ENCODE peak calls at places on chromosomes 3 and 15, in nine cellular contexts. One of them, this sample, is unnamed.

GRCh38 chr15:76904461-76905012 is 603 bp downstream of the SCAPER start:
- DNase-seq in ovary: no peak
- DNase-seq in activated T-helper 9 cell treated with anti-CD3 and anti-CD28 coated beads, Interleukin-2, amount 50 U/mL, for 16 hours: no peak
- DNase-seq in AG04450: no peak
- DNase-seq in heart left ventricle: peak
- DNase-seq in A549: peak
- DNase-seq in iPS-NIHi11: peak
- DNase-seq in GM04503: no peak
- DNase-seq in brain microvascular endothelial cell: no peak
- DNase-seq in this sample: peak

GRCh38 chr3:16697437-16698258 is 92.4 kb upstream of the DAZL start:
- DNase-seq in ovary: no peak
- DNase-seq in activated T-helper 9 cell treated with anti-CD3 and anti-CD28 coated beads, Interleukin-2, amount 50 U/mL, for 16 hours: no peak
- DNase-seq in AG04450: no peak
- DNase-seq in heart left ventricle: no peak
- DNase-seq in A549: no peak
- DNase-seq in iPS-NIHi11: no peak
- DNase-seq in GM04503: peak
- DNase-seq in brain microvascular endothelial cell: no peak
- DNase-seq in this sample: no peak

GRCh38 chr3:115292131-115292530 is 145.0 kb upstream of the ZBTB20 start:
- DNase-seq in ovary: no peak
- DNase-seq in activated T-helper 9 cell treated with anti-CD3 and anti-CD28 coated beads, Interleukin-2, amount 50 U/mL, for 16 hours: no peak
- DNase-seq in AG04450: no peak
- DNase-seq in heart left ventricle: no peak
- DNase-seq in A549: no peak
- DNase-seq in iPS-NIHi11: no peak
- DNase-seq in GM04503: no peak
- DNase-seq in brain microvascular endothelial cell: no peak
- DNase-seq in this sample: no peak

GRCh38 chr3:8538223-8538622 is 36.6 kb downstream of the LMCD1 start:
- DNase-seq in ovary: no peak
- DNase-seq in activated T-helper 9 cell treated with anti-CD3 and anti-CD28 coated beads, Interleukin-2, amount 50 U/mL, for 16 hours: no peak
- DNase-seq in AG04450: no peak
- DNase-seq in heart left ventricle: no peak
- DNase-seq in A549: no peak
- DNase-seq in iPS-NIHi11: no peak
- DNase-seq in GM04503: no peak
- DNase-seq in brain microvascular endothelial cell: no peak
- DNase-seq in this sample: no peak

GRCh38 chr3:153070153-153070868 is 91.7 kb upstream of the RAP2B start:
- DNase-seq in ovary: no peak
- DNase-seq in activated T-helper 9 cell treated with anti-CD3 and anti-CD28 coated beads, Interleukin-2, amount 50 U/mL, for 16 hours: no peak
- DNase-seq in AG04450: no peak
- DNase-seq in heart left ventricle: no peak
- DNase-seq in A549: peak
- DNase-seq in iPS-NIHi11: no peak
- DNase-seq in GM04503: no peak
- DNase-seq in brain microvascular endothelial cell: peak
- DNase-seq in this sample: no peak

GRCh38 chr3:23748398-23749110 is 57.2 kb upstream of the UBE2E1 start:
- DNase-seq in ovary: no peak
- DNase-seq in activated T-helper 9 cell treated with anti-CD3 and anti-CD28 coated beads, Interleukin-2, amount 50 U/mL, for 16 hours: no peak
- DNase-seq in AG04450: no peak
- DNase-seq in heart left ventricle: no peak
- DNase-seq in A549: no peak
- DNase-seq in iPS-NIHi11: no peak
- DNase-seq in GM04503: peak
- DNase-seq in brain microvascular endothelial cell: peak
- DNase-seq in this sample: no peak

GRCh38 chr3:70989174-70989573 is 594.4 kb downstream of the FOXP1 start:
- DNase-seq in ovary: no peak
- DNase-seq in activated T-helper 9 cell treated with anti-CD3 and anti-CD28 coated beads, Interleukin-2, amount 50 U/mL, for 16 hours: no peak
- DNase-seq in AG04450: no peak
- DNase-seq in heart left ventricle: no peak
- DNase-seq in A549: no peak
- DNase-seq in iPS-NIHi11: no peak
- DNase-seq in GM04503: peak
- DNase-seq in brain microvascular endothelial cell: no peak
- DNase-seq in this sample: no peak

GRCh38 chr15:91077029-91077428 is 23.0 kb upstream of the SV2B start:
- DNase-seq in ovary: no peak
- DNase-seq in activated T-helper 9 cell treated with anti-CD3 and anti-CD28 coated beads, Interleukin-2, amount 50 U/mL, for 16 hours: no peak
- DNase-seq in AG04450: no peak
- DNase-seq in heart left ventricle: no peak
- DNase-seq in A549: no peak
- DNase-seq in iPS-NIHi11: no peak
- DNase-seq in GM04503: no peak
- DNase-seq in brain microvascular endothelial cell: no peak
- DNase-seq in this sample: no peak

GRCh38 chr3:186092360-186093070 is 16.4 kb downstream of the ETV5 start:
- DNase-seq in ovary: no peak
- DNase-seq in activated T-helper 9 cell treated with anti-CD3 and anti-CD28 coated beads, Interleukin-2, amount 50 U/mL, for 16 hours: no peak
- DNase-seq in AG04450: no peak
- DNase-seq in heart left ventricle: no peak
- DNase-seq in A549: no peak
- DNase-seq in iPS-NIHi11: no peak
- DNase-seq in GM04503: no peak
- DNase-seq in brain microvascular endothelial cell: no peak
- DNase-seq in this sample: no peak

GRCh38 chr3:149371001-149371722 is 6.3 kb downstream of the TM4SF1 start:
- DNase-seq in ovary: no peak
- DNase-seq in activated T-helper 9 cell treated with anti-CD3 and anti-CD28 coated beads, Interleukin-2, amount 50 U/mL, for 16 hours: no peak
- DNase-seq in AG04450: no peak
- DNase-seq in heart left ventricle: no peak
- DNase-seq in A549: no peak
- DNase-seq in iPS-NIHi11: no peak
- DNase-seq in GM04503: no peak
- DNase-seq in brain microvascular endothelial cell: no peak
- DNase-seq in this sample: no peak

GRCh38 chr15:56973463-56973862 is 55.0 kb downstream of the TCF12 start:
- DNase-seq in ovary: no peak
- DNase-seq in activated T-helper 9 cell treated with anti-CD3 and anti-CD28 coated beads, Interleukin-2, amount 50 U/mL, for 16 hours: no peak
- DNase-seq in AG04450: no peak
- DNase-seq in heart left ventricle: no peak
- DNase-seq in A549: no peak
- DNase-seq in iPS-NIHi11: no peak
- DNase-seq in GM04503: no peak
- DNase-seq in brain microvascular endothelial cell: no peak
- DNase-seq in this sample: no peak

GRCh38 chr3:78875851-78876250 is 891.9 kb downstream of the ROBO1 start:
- DNase-seq in ovary: no peak
- DNase-seq in activated T-helper 9 cell treated with anti-CD3 and anti-CD28 coated beads, Interleukin-2, amount 50 U/mL, for 16 hours: no peak
- DNase-seq in AG04450: no peak
- DNase-seq in heart left ventricle: no peak
- DNase-seq in A549: no peak
- DNase-seq in iPS-NIHi11: no peak
- DNase-seq in GM04503: peak
- DNase-seq in brain microvascular endothelial cell: no peak
- DNase-seq in this sample: no peak

GRCh38 chr3:72947715-72948507 is 48.7 kb upstream of the PPP4R2 start:
- DNase-seq in ovary: no peak
- DNase-seq in activated T-helper 9 cell treated with anti-CD3 and anti-CD28 coated beads, Interleukin-2, amount 50 U/mL, for 16 hours: no peak
- DNase-seq in AG04450: no peak
- DNase-seq in heart left ventricle: no peak
- DNase-seq in A549: no peak
- DNase-seq in iPS-NIHi11: no peak
- DNase-seq in GM04503: no peak
- DNase-seq in brain microvascular endothelial cell: no peak
- DNase-seq in this sample: no peak

GRCh38 chr3:44355634-44356033 is 17.1 kb downstream of the TCAIM start:
- DNase-seq in ovary: no peak
- DNase-seq in activated T-helper 9 cell treated with anti-CD3 and anti-CD28 coated beads, Interleukin-2, amount 50 U/mL, for 16 hours: no peak
- DNase-seq in AG04450: peak
- DNase-seq in heart left ventricle: no peak
- DNase-seq in A549: no peak
- DNase-seq in iPS-NIHi11: no peak
- DNase-seq in GM04503: peak
- DNase-seq in brain microvascular endothelial cell: peak
- DNase-seq in this sample: no peak

GRCh38 chr3:186983372-186984058 is 53.2 kb downstream of the ST6GAL1 start:
- DNase-seq in ovary: no peak
- DNase-seq in activated T-helper 9 cell treated with anti-CD3 and anti-CD28 coated beads, Interleukin-2, amount 50 U/mL, for 16 hours: no peak
- DNase-seq in AG04450: no peak
- DNase-seq in heart left ventricle: no peak
- DNase-seq in A549: no peak
- DNase-seq in iPS-NIHi11: no peak
- DNase-seq in GM04503: no peak
- DNase-seq in brain microvascular endothelial cell: no peak
- DNase-seq in this sample: no peak

GRCh38 chr3:59256233-59256632 is 206.4 kb upstream of the CFAP20DC start:
- DNase-seq in ovary: no peak
- DNase-seq in activated T-helper 9 cell treated with anti-CD3 and anti-CD28 coated beads, Interleukin-2, amount 50 U/mL, for 16 hours: no peak
- DNase-seq in AG04450: no peak
- DNase-seq in heart left ventricle: no peak
- DNase-seq in A549: no peak
- DNase-seq in iPS-NIHi11: no peak
- DNase-seq in GM04503: no peak
- DNase-seq in brain microvascular endothelial cell: no peak
- DNase-seq in this sample: no peak

GRCh38 chr3:64489361-64490044 is 198.3 kb downstream of the ADAMTS9 start:
- DNase-seq in ovary: peak
- DNase-seq in activated T-helper 9 cell treated with anti-CD3 and anti-CD28 coated beads, Interleukin-2, amount 50 U/mL, for 16 hours: no peak
- DNase-seq in AG04450: no peak
- DNase-seq in heart left ventricle: no peak
- DNase-seq in A549: no peak
- DNase-seq in iPS-NIHi11: peak
- DNase-seq in GM04503: no peak
- DNase-seq in brain microvascular endothelial cell: no peak
- DNase-seq in this sample: no peak

GRCh38 chr3:39234705-39235104 is 42.3 kb upstream of the XIRP1 start:
- DNase-seq in ovary: no peak
- DNase-seq in activated T-helper 9 cell treated with anti-CD3 and anti-CD28 coated beads, Interleukin-2, amount 50 U/mL, for 16 hours: no peak
- DNase-seq in AG04450: no peak
- DNase-seq in heart left ventricle: no peak
- DNase-seq in A549: no peak
- DNase-seq in iPS-NIHi11: no peak
- DNase-seq in GM04503: no peak
- DNase-seq in brain microvascular endothelial cell: no peak
- DNase-seq in this sample: no peak

GRCh38 chr3:158782283-158782682 is 19.6 kb upstream of the MFSD1 start:
- DNase-seq in ovary: no peak
- DNase-seq in activated T-helper 9 cell treated with anti-CD3 and anti-CD28 coated beads, Interleukin-2, amount 50 U/mL, for 16 hours: no peak
- DNase-seq in AG04450: no peak
- DNase-seq in heart left ventricle: no peak
- DNase-seq in A549: no peak
- DNase-seq in iPS-NIHi11: no peak
- DNase-seq in GM04503: no peak
- DNase-seq in brain microvascular endothelial cell: no peak
- DNase-seq in this sample: no peak

GRCh38 chr15:31805090-31805662 is 225.1 kb upstream of the CHRNA7 start:
- DNase-seq in ovary: no peak
- DNase-seq in activated T-helper 9 cell treated with anti-CD3 and anti-CD28 coated beads, Interleukin-2, amount 50 U/mL, for 16 hours: no peak
- DNase-seq in AG04450: no peak
- DNase-seq in heart left ventricle: no peak
- DNase-seq in A549: no peak
- DNase-seq in iPS-NIHi11: no peak
- DNase-seq in GM04503: no peak
- DNase-seq in brain microvascular endothelial cell: no peak
- DNase-seq in this sample: no peak